ENCODE peak calls at places on chromosomes 6 and 20, in six cellular contexts. One of them, this sample, is unnamed.

GRCh38 chr6:26327450-26328264 is 37.3 kb upstream of the BTN3A2 start:
- DNase-seq in stomach: no peak
- DNase-seq in ovary: no peak
- DNase-seq in AG04450: no peak
- DNase-seq in Peyer's patch: no peak
- DNase-seq in AG10803: peak
- DNase-seq in this sample: no peak

GRCh38 chr6:27297857-27298730 is 14.0 kb downstream of the POM121L2 start:
- DNase-seq in AG10803: peak
- DNase-seq in AG04450: no peak
- DNase-seq in ovary: no peak
- DNase-seq in Peyer's patch: no peak
- DNase-seq in stomach: no peak
- DNase-seq in this sample: no peak

GRCh38 chr6:53975966-53976610 is 135.2 kb upstream of the MLIP start:
- DNase-seq in stomach: no peak
- DNase-seq in Peyer's patch: no peak
- DNase-seq in ovary: no peak
- DNase-seq in AG10803: peak
- DNase-seq in AG04450: no peak
- DNase-seq in this sample: no peak

GRCh38 chr20:36574278-36575065 is 1.1 kb downstream of the TGIF2 start:
- DNase-seq in ovary: peak
- DNase-seq in stomach: peak
- DNase-seq in Peyer's patch: peak
- DNase-seq in AG04450: no peak
- DNase-seq in AG10803: peak
- DNase-seq in this sample: peak

GRCh38 chr6:8268156-8268555 is 165.8 kb upstream of the EEF1E1 start:
- DNase-seq in AG10803: no peak
- DNase-seq in ovary: no peak
- DNase-seq in stomach: no peak
- DNase-seq in AG04450: no peak
- DNase-seq in Peyer's patch: no peak
- DNase-seq in this sample: no peak

GRCh38 chr20:59403261-59403961 is 103.0 kb downstream of the EDN3 start:
- DNase-seq in ovary: peak
- DNase-seq in AG10803: no peak
- DNase-seq in Peyer's patch: peak
- DNase-seq in stomach: peak
- DNase-seq in AG04450: no peak
- DNase-seq in this sample: peak

GRCh38 chr6:77447254-77447653 is 16.0 kb downstream of the HTR1B start:
- DNase-seq in Peyer's patch: no peak
- DNase-seq in stomach: no peak
- DNase-seq in ovary: no peak
- DNase-seq in AG10803: peak
- DNase-seq in AG04450: no peak
- DNase-seq in this sample: no peak

GRCh38 chr6:43806041-43806757 is 36.2 kb downstream of the VEGFA start:
- DNase-seq in AG04450: no peak
- DNase-seq in stomach: peak
- DNase-seq in AG10803: no peak
- DNase-seq in ovary: no peak
- DNase-seq in Peyer's patch: peak
- DNase-seq in this sample: no peak

GRCh38 chr20:4837760-4838159 is 116.1 kb downstream of the PRND start:
- DNase-seq in ovary: no peak
- DNase-seq in AG04450: no peak
- DNase-seq in Peyer's patch: no peak
- DNase-seq in AG10803: no peak
- DNase-seq in stomach: no peak
- DNase-seq in this sample: no peak

GRCh38 chr6:167995731-167996151 is 1.7 kb upstream of the KIF25 start:
- DNase-seq in ovary: no peak
- DNase-seq in stomach: no peak
- DNase-seq in Peyer's patch: no peak
- DNase-seq in AG10803: no peak
- DNase-seq in AG04450: no peak
- DNase-seq in this sample: no peak

GRCh38 chr6:33248643-33248931 is 23.1 kb downstream of the VPS52 start:
- DNase-seq in AG04450: no peak
- DNase-seq in stomach: peak
- DNase-seq in Peyer's patch: no peak
- DNase-seq in ovary: no peak
- DNase-seq in AG10803: peak
- DNase-seq in this sample: no peak

GRCh38 chr20:1868856-1869255 is 26.4 kb upstream of the SIRPA start:
- DNase-seq in stomach: no peak
- DNase-seq in ovary: no peak
- DNase-seq in AG10803: no peak
- DNase-seq in Peyer's patch: no peak
- DNase-seq in AG04450: no peak
- DNase-seq in this sample: peak

GRCh38 chr6:168060521-168060931 is 18.5 kb downstream of the FRMD1 start:
- DNase-seq in Peyer's patch: peak
- DNase-seq in ovary: peak
- DNase-seq in AG04450: peak
- DNase-seq in stomach: peak
- DNase-seq in AG10803: peak
- DNase-seq in this sample: peak

GRCh38 chr6:149264629-149265028 is 52.9 kb upstream of the TAB2 start:
- DNase-seq in AG04450: no peak
- DNase-seq in ovary: no peak
- DNase-seq in AG10803: no peak
- DNase-seq in Peyer's patch: peak
- DNase-seq in stomach: no peak
- DNase-seq in this sample: no peak

GRCh38 chr20:40279390-40279789 is 409.6 kb downstream of the MAFB start:
- DNase-seq in stomach: no peak
- DNase-seq in ovary: no peak
- DNase-seq in AG04450: peak
- DNase-seq in Peyer's patch: no peak
- DNase-seq in AG10803: peak
- DNase-seq in this sample: peak

DNA sequence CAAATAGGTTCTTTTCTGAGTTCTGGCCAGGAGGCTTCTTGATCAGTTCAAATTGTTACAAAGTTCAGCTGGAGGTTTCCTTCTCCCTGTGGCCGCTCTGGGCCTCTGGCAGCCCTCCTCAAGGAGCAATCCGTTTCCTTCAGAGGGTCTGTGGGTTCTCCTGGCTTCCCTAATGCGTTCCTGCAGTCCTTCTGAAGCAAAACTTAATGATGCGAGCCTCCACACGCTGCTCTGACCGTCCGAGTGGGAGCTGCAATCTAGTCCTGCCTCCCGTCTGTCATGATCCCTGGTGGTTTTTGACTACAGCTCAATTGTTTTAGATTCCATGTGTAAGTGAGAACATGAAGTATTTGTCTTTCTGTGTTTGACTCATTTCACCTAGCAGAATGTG is 8.7 kb downstream of the DEFB132 start:
- DNase-seq in AG04450: no peak
- DNase-seq in stomach: no peak
- DNase-seq in ovary: no peak
- DNase-seq in AG10803: no peak
- DNase-seq in Peyer's patch: no peak
- DNase-seq in this sample: no peak
- H3K4me3 ChIP-seq in AG04450: no peak
- H3K4me3 ChIP-seq in stomach: peak
- H3K4me3 ChIP-seq in ovary: no peak
- H3K4me3 ChIP-seq in AG10803: no peak
- H3K4me3 ChIP-seq in Peyer's patch: no peak
- H3K4me3 ChIP-seq in this sample: no peak

GRCh38 chr6:57324538-57324937 is 7.1 kb downstream of the PRIM2 start:
- DNase-seq in stomach: no peak
- DNase-seq in AG10803: peak
- DNase-seq in AG04450: no peak
- DNase-seq in Peyer's patch: no peak
- DNase-seq in ovary: no peak
- DNase-seq in this sample: no peak
- TF ChIP-seq CTCF in stomach: no peak
- TF ChIP-seq CTCF in AG10803: peak
- TF ChIP-seq CTCF in AG04450: peak
- TF ChIP-seq CTCF in Peyer's patch: peak
- TF ChIP-seq CTCF in ovary: no peak
- TF ChIP-seq CTCF in this sample: peak

DNA sequence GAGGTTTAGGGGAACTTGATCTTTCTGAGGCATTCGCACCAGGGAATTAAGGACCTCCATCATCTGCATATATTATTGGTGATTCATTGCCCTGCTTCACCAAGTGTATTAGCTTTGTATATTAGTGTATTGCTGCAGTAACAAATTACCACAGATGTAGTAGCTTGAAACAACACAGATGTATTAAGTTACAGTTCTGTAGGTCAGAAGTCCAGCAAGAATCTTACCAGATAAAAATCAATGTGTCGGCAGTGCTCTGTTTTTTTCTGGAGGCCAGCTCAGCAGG is 65.8 kb downstream of the HMGN3 start:
- DNase-seq in AG04450: no peak
- DNase-seq in stomach: no peak
- DNase-seq in AG10803: no peak
- DNase-seq in Peyer's patch: no peak
- DNase-seq in ovary: no peak
- DNase-seq in this sample: no peak
- H3K4me3 ChIP-seq in AG04450: no peak
- H3K4me3 ChIP-seq in stomach: no peak
- H3K4me3 ChIP-seq in AG10803: no peak
- H3K4me3 ChIP-seq in Peyer's patch: no peak
- H3K4me3 ChIP-seq in ovary: no peak
- H3K4me3 ChIP-seq in this sample: no peak

GRCh38 chr6:161138545-161139303 is 135.1 kb downstream of the AGPAT4 start:
- DNase-seq in ovary: no peak
- DNase-seq in Peyer's patch: no peak
- DNase-seq in AG10803: no peak
- DNase-seq in stomach: no peak
- DNase-seq in AG04450: no peak
- DNase-seq in this sample: no peak
- TF ChIP-seq CTCF in ovary: no peak
- TF ChIP-seq CTCF in Peyer's patch: no peak
- TF ChIP-seq CTCF in AG10803: no peak
- TF ChIP-seq CTCF in stomach: no peak
- TF ChIP-seq CTCF in AG04450: no peak
- TF ChIP-seq CTCF in this sample: no peak

GRCh38 chr20:62622877-62623487 is 19.3 kb upstream of the SLCO4A1 start:
- DNase-seq in stomach: no peak
- DNase-seq in AG10803: no peak
- DNase-seq in Peyer's patch: no peak
- DNase-seq in AG04450: no peak
- DNase-seq in ovary: peak
- DNase-seq in this sample: peak
- H3K4me3 ChIP-seq in stomach: peak
- H3K4me3 ChIP-seq in AG10803: no peak
- H3K4me3 ChIP-seq in Peyer's patch: no peak
- H3K4me3 ChIP-seq in AG04450: no peak
- H3K4me3 ChIP-seq in ovary: no peak
- H3K4me3 ChIP-seq in this sample: no peak

DNA sequence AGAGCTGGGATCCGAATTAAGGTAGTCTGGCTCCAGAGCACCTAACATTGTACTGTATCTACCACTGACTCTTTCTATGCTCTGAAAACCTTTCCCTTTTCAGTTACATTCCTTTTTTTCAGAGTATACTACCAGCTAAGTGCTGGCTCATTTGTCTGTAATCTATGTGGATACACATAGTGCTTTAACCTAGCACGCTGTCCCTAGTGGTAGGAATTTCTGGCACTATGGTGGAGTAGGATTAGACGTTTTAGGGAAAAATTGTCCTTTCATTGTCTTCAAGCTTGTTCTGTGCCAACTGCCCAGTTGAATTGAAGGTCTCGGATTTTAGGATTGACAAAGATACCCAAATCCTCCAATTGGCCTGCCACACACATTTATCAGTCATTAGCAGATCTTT is 259.1 kb upstream of the FERMT1 start:
- DNase-seq in AG04450: peak
- DNase-seq in Peyer's patch: no peak
- DNase-seq in stomach: no peak
- DNase-seq in AG10803: no peak
- DNase-seq in ovary: no peak
- DNase-seq in this sample: no peak
- TF ChIP-seq CTCF in AG04450: peak
- TF ChIP-seq CTCF in Peyer's patch: peak
- TF ChIP-seq CTCF in stomach: no peak
- TF ChIP-seq CTCF in AG10803: peak
- TF ChIP-seq CTCF in ovary: no peak
- TF ChIP-seq CTCF in this sample: no peak

DNA sequence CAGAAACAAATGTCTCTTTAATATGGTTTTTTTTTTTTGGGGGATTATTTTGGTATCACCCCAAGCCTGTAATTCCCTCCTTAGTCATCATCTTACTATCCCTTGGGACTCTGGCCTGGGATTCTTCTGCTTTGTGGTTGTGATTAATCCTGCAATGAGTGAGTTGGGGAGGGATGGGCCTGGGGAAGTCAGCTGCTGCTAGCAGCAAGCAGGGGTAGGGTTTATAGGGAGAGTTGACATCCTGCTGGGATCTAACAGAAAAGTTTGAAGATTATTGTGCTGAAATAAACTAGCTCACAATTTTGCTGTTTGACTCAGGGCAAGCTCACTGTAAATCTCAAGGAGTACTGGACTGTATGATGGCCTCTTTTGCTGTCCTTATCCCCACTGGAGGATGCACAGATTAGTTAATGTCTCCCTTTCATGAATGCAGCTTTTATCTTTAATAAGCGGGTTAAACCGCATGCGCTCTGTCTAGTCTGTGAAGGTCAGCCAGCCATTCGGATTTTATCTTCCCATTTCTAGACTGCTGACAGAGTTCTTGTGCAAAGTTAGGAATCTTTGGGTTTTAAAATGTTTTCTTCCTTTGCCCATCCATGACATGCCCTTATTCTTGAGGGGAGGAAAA is 83.4 kb downstream of the JARID2 start:
- DNase-seq in AG04450: peak
- DNase-seq in ovary: no peak
- DNase-seq in Peyer's patch: no peak
- DNase-seq in AG10803: peak
- DNase-seq in stomach: no peak
- DNase-seq in this sample: no peak
- H3K4me3 ChIP-seq in AG04450: no peak
- H3K4me3 ChIP-seq in ovary: no peak
- H3K4me3 ChIP-seq in Peyer's patch: no peak
- H3K4me3 ChIP-seq in AG10803: no peak
- H3K4me3 ChIP-seq in stomach: no peak
- H3K4me3 ChIP-seq in this sample: no peak

GRCh38 chr20:3646651-3647050 is 16.5 kb downstream of the GFRA4 start:
- DNase-seq in ovary: no peak
- DNase-seq in AG10803: no peak
- DNase-seq in Peyer's patch: no peak
- DNase-seq in stomach: no peak
- DNase-seq in AG04450: no peak
- DNase-seq in this sample: no peak
- TF ChIP-seq CTCF in ovary: no peak
- TF ChIP-seq CTCF in AG10803: no peak
- TF ChIP-seq CTCF in Peyer's patch: no peak
- TF ChIP-seq CTCF in stomach: no peak
- TF ChIP-seq CTCF in AG04450: no peak
- TF ChIP-seq CTCF in this sample: no peak

This sample was measured in adrenal gland.